ENCODE peak calls at places on chromosomes 2 and 18, in ten cellular contexts. O is WTC11; U is NCI-H774; J is H1; Y is stimulated activated CD4-positive, alpha-beta T cell treated with anti-CD3 and anti-CD28 coated beads, Interleukin-1b, Interleukin-23, amount 100 ng/mL, for 24 hours; Z is CD8-positive, alpha-beta T cell; I is fibroblast of pulmonary artery; T is ascending aorta; K is sciatic nerve; R is CD4-positive, alpha-beta T cell. Q is an unnamed sample.

GRCh38 chr2:48779019-48779418 is 23.5 kb upstream of the LHCGR start:
- DNase-seq in O (no peak), U (no peak), J (no peak), Y (no peak), Z (no peak), I (no peak), T (no peak), K (no peak), R (no peak), Q (no peak)

GRCh38 chr18:11872479-11873136 is 21.4 kb downstream of the CHMP1B start:
- DNase-seq in O (no peak), U (no peak), J (no peak), Y (no peak), Z (no peak), I (peak), T (peak), K (no peak), R (no peak), Q (no peak)

GRCh38 chr2:79368116-79368630 is 144.7 kb upstream of the CTNNA2 start:
- DNase-seq in O (no peak), U (no peak), J (no peak), Y (no peak), Z (no peak), I (no peak), T (no peak), K (no peak), R (no peak), Q (no peak)

GRCh38 chr2:151043484-151043883 is 218.2 kb downstream of the RBM43 start:
- DNase-seq in O (no peak), U (no peak), J (no peak), Y (no peak), Z (no peak), I (peak), T (no peak), K (no peak), R (no peak), Q (no peak)

GRCh38 chr2:150230616-150231015 is 256.9 kb downstream of the RND3 start:
- DNase-seq in O (no peak), U (no peak), J (no peak), Y (no peak), Z (no peak), I (no peak), T (no peak), K (no peak), R (no peak), Q (no peak)

GRCh38 chr2:182831097-182831496 is 35.3 kb downstream of the FRZB start:
- DNase-seq in O (no peak), U (no peak), J (no peak), Y (no peak), Z (no peak), I (no peak), T (no peak), K (no peak), R (no peak), Q (no peak)

GRCh38 chr2:20370191-20370590 is 19.5 kb upstream of the PUM2 start:
- DNase-seq in O (no peak), U (no peak), J (no peak), Y (no peak), Z (no peak), I (no peak), T (no peak), K (no peak), R (no peak), Q (no peak)

GRCh38 chr2:111166115-111166514 is 45.4 kb downstream of the BCL2L11 start:
- DNase-seq in O (no peak), U (no peak), J (no peak), Y (no peak), Z (no peak), I (no peak), T (no peak), K (no peak), R (no peak), Q (no peak)

GRCh38 chr2:95267458-95268207 is 6.6 kb upstream of the PROM2 start:
- DNase-seq in O (peak), U (no peak), J (peak), Y (no peak), Z (no peak), I (no peak), T (no peak), K (no peak), R (no peak), Q (no peak)

GRCh38 chr2:96213379-96213778 is 4.8 kb upstream of the STARD7 start:
- DNase-seq in O (peak), U (no peak), J (peak), Y (no peak), Z (no peak), I (no peak), T (no peak), K (no peak), R (no peak), Q (no peak)

Q was measured in T follicular helper cell.